ENCODE peak calls at places on chromosomes 12 and 14, in nine cellular contexts. G, U, O, L, J, Y, V, F and E are unnamed samples.

GRCh38 chr12:94615284-94616216 is 34.8 kb downstream of the TMCC3 start:
- DNase-seq in Y (no peak), O (peak; percentile 75), U (no peak), F (peak; percentile 36), G (no peak), V (peak; percentile 88), L (peak; percentile 89), J (peak; percentile 62), E (no peak)

GRCh38 chr12:47979686-47980085 is 16.3 kb downstream of the TMEM106C start:
- DNase-seq in U (no peak), V (no peak), O (no peak), L (no peak), F (no peak), G (no peak), Y (no peak), J (no peak), E (no peak)

GRCh38 chr12:49336645-49337584 is at the start of gene C1QL4:
- DNase-seq in V (peak; percentile 70), Y (peak; percentile 100), U (peak; percentile 91), F (peak; percentile 48), L (peak; percentile 82), O (no peak), G (peak; percentile 62), J (peak; percentile 78), E (peak; percentile 43)

GRCh38 chr14:50658203-50658602 is 9.9 kb downstream of the SAV1 start:
- DNase-seq in L (peak; percentile 68), O (no peak), G (no peak), F (peak; percentile 54), U (no peak), J (no peak), V (peak; percentile 41), Y (no peak), E (no peak)

GRCh38 chr14:34023824-34024767 is 73.2 kb upstream of the EGLN3 start:
- DNase-seq in F (no peak), Y (no peak), J (no peak), O (no peak), G (no peak), V (no peak), U (no peak), L (no peak), E (no peak)

GRCh38 chr12:12612403-12612802 is 727 bp downstream of the CREBL2 start:
- DNase-seq in J (no peak), V (peak; percentile 64), Y (no peak), U (peak; percentile 55), G (peak; percentile 23), O (peak; percentile 38), L (peak; percentile 78), F (peak; percentile 33), E (peak; percentile 53)

GRCh38 chr12:56115329-56115728 is 1.1 kb upstream of the RPL41 start:
- DNase-seq in F (no peak), L (peak; percentile 79), V (peak; percentile 33), G (no peak), O (no peak), Y (no peak), U (no peak), J (no peak), E (no peak)

GRCh38 chr14:62213516-62213915 is 451.3 kb downstream of the SNAPC1 start:
- DNase-seq in Y (no peak), L (peak; percentile 67), O (no peak), G (no peak), V (peak; percentile 91), U (no peak), F (peak; percentile 46), J (no peak), E (no peak)

GRCh38 chr12:47408171-47408871 is 297.5 kb downstream of the RPAP3 start:
- DNase-seq in G (no peak), L (peak; percentile 20), O (no peak), Y (no peak), F (peak; percentile 34), J (no peak), U (peak; percentile 36), V (peak; percentile 57), E (peak; percentile 35)

GRCh38 chr12:104859144-104859543 is 98.9 kb downstream of the SLC41A2 start:
- DNase-seq in V (peak; percentile 6), U (no peak), O (no peak), Y (no peak), G (no peak), L (peak; percentile 59), J (no peak), F (no peak), E (no peak)

GRCh38 chr12:64083285-64084210 is 138.5 kb downstream of the KICS2 start:
- DNase-seq in U (no peak), J (peak; percentile 80), O (no peak), V (peak; percentile 86), F (peak; percentile 79), Y (peak; percentile 93), G (no peak), L (peak; percentile 43), E (no peak)

GRCh38 chr12:81143057-81143456 is 65.2 kb downstream of the ACSS3 start:
- DNase-seq in J (no peak), G (no peak), F (no peak), L (no peak), U (no peak), V (no peak), O (no peak), Y (no peak), E (no peak)

GRCh38 chr12:115060477-115061168 is 376.6 kb upstream of the TBX3 start:
- DNase-seq in Y (no peak), V (no peak), F (no peak), U (no peak), J (no peak), O (no peak), G (no peak), L (no peak), E (no peak)

GRCh38 chr12:69570545-69571399 is 14.5 kb upstream of the CCT2 start:
- DNase-seq in G (peak; percentile 53), J (peak; percentile 58), U (peak; percentile 49), L (peak; percentile 87), Y (no peak), F (peak; percentile 53), V (peak; percentile 80), O (no peak), E (no peak)

GRCh38 chr12:12813120-12814101 is at the start of gene DDX47:
- DNase-seq in J (peak; percentile 96), O (peak; percentile 67), F (peak; percentile 91), L (peak; percentile 95), Y (peak; percentile 66), G (peak; percentile 81), V (peak; percentile 92), U (peak; percentile 90), E (peak; percentile 94)

GRCh38 chr12:7106082-7106481 is 2.9 kb downstream of the C1RL start:
- DNase-seq in Y (no peak), F (no peak), U (no peak), L (no peak), G (no peak), V (no peak), J (no peak), O (no peak), E (no peak)

GRCh38 chr12:21453312-21453852 is 15.9 kb downstream of the PYROXD1 start:
- DNase-seq in V (no peak), U (peak; percentile 27), J (no peak), G (no peak), F (no peak), O (no peak), Y (no peak), L (no peak), E (no peak)

GRCh38 chr12:127268121-127268520 is 998.8 kb upstream of the TMEM132C start:
- DNase-seq in V (no peak), L (no peak), G (no peak), O (no peak), J (no peak), U (no peak), F (no peak), Y (no peak), E (no peak)

GRCh38 chr12:116964740-116965090 is 54.0 kb downstream of the FBXW8 start:
- DNase-seq in O (no peak), F (no peak), V (no peak), Y (no peak), J (no peak), U (no peak), G (no peak), L (no peak), E (no peak)

GRCh38 chr12:46108721-46109120 is 118.3 kb upstream of the SCAF11 start:
- DNase-seq in O (no peak), Y (no peak), F (no peak), G (no peak), U (peak; percentile 44), L (no peak), V (no peak), J (no peak), E (no peak)

GRCh38 chr12:93784339-93785086 is 107.3 kb downstream of the CRADD start:
- DNase-seq in L (peak; percentile 85), G (no peak), Y (no peak), J (no peak), O (peak; percentile 39), V (peak; percentile 49), U (no peak), F (no peak), E (no peak)

GRCh38 chr12:130838951-130839769 is at the start of gene STX2:
- DNase-seq in O (no peak), L (peak; percentile 84), F (peak; percentile 79), U (peak; percentile 98), V (peak; percentile 79), Y (peak; percentile 70), G (peak; percentile 82), J (peak; percentile 87), E (peak; percentile 69)

GRCh38 chr14:99727096-99727870 is 43.2 kb downstream of the CYP46A1 start:
- DNase-seq in L (no peak), G (no peak), U (no peak), V (no peak), F (no peak), Y (no peak), O (no peak), J (no peak), E (no peak)

GRCh38 chr14:28771168-28771567 is 4.6 kb downstream of the FOXG1 start:
- DNase-seq in O (no peak), Y (no peak), J (no peak), V (no peak), U (no peak), F (no peak), G (no peak), L (no peak), E (no peak)

GRCh38 chr12:57180321-57180989 is 33.0 kb upstream of the LRP1-AS start:
- DNase-seq in O (no peak), U (no peak), J (no peak), V (no peak), L (no peak), G (no peak), F (no peak), Y (no peak), E (no peak)